ENCODE peak calls at places on chromosomes 7 and 10, in ten cellular contexts. N is heart right ventricle, G is ovary, L is kidney epithelial cell, E is ascending aorta, V is GM06990, M is cardiac muscle cell, P is AG04449, F is neural crest cell, R is NB4. A is an unnamed sample.
A peak's percentile ranks its signal among the peaks of the same experiment; 100 is the strongest.

GRCh38 chr10:102812213-102812876 is 24.9 kb downstream of the CYP17A1 start:
- DNase-seq in N (no peak), G (no peak), L (no peak), E (no peak), V (no peak), M (no peak), P (no peak), F (no peak), R (peak; percentile 97), A (no peak)

GRCh38 chr7:84042110-84042539 is 152.5 kb downstream of the SEMA3A start:
- DNase-seq in N (no peak), G (no peak), L (peak; percentile 64), E (no peak), V (no peak), M (no peak), P (peak; percentile 73), F (no peak), R (no peak), A (no peak)

GRCh38 chr10:124194199-124194824 is 100.9 kb upstream of the CHST15 start:
- DNase-seq in N (no peak), G (no peak), L (no peak), E (no peak), V (no peak), M (no peak), P (no peak), F (no peak), R (no peak), A (no peak)

GRCh38 chr7:116802784-116803183 is 59.6 kb upstream of the CAPZA2 start:
- DNase-seq in N (no peak), G (no peak), L (no peak), E (no peak), V (peak; percentile 3), M (peak; percentile 42), P (no peak), F (peak; percentile 4), R (peak; percentile 61), A (peak; percentile 33)

GRCh38 chr10:93406367-93407145 is 75.6 kb downstream of the MYOF start:
- DNase-seq in N (no peak), G (no peak), L (no peak), E (no peak), V (no peak), M (no peak), P (no peak), F (no peak), R (no peak), A (no peak)

GRCh38 chr7:12638851-12639467 is 48.5 kb upstream of the ARL4A start:
- DNase-seq in N (no peak), G (no peak), L (no peak), E (no peak), V (no peak), M (peak; percentile 38), P (no peak), F (no peak), R (peak; percentile 58), A (peak; percentile 17)

GRCh38 chr7:33118383-33118782 is 9.2 kb upstream of the RP9 start:
- DNase-seq in N (no peak), G (no peak), L (no peak), E (no peak), V (no peak), M (no peak), P (no peak), F (no peak), R (no peak), A (no peak)

GRCh38 chr7:136803028-136803427 is 65.4 kb upstream of the CHRM2 start:
- DNase-seq in N (no peak), G (no peak), L (no peak), E (no peak), V (no peak), M (no peak), P (no peak), F (no peak), R (no peak), A (no peak)

GRCh38 chr7:12941512-12941911 is 254.1 kb downstream of the ARL4A start:
- DNase-seq in N (no peak), G (no peak), L (no peak), E (no peak), V (no peak), M (no peak), P (no peak), F (no peak), R (no peak), A (no peak)

GRCh38 chr10:132487241-132488135 is 50.1 kb upstream of the INPP5A start:
- DNase-seq in N (no peak), G (no peak), L (no peak), E (no peak), V (no peak), M (no peak), P (no peak), F (no peak), R (no peak), A (no peak)

GRCh38 chr10:86155034-86155656 is 211.4 kb downstream of the GRID1 start:
- DNase-seq in N (no peak), G (no peak), L (no peak), E (no peak), V (no peak), M (peak; percentile 38), P (no peak), F (no peak), R (peak; percentile 16), A (no peak)
- TF ChIP-seq CTCF in N (no peak), G (no peak), L (no peak), E (no peak), V (no peak), M (no peak), P (no peak), F (no peak), R (no peak), A (no peak)

DNA sequence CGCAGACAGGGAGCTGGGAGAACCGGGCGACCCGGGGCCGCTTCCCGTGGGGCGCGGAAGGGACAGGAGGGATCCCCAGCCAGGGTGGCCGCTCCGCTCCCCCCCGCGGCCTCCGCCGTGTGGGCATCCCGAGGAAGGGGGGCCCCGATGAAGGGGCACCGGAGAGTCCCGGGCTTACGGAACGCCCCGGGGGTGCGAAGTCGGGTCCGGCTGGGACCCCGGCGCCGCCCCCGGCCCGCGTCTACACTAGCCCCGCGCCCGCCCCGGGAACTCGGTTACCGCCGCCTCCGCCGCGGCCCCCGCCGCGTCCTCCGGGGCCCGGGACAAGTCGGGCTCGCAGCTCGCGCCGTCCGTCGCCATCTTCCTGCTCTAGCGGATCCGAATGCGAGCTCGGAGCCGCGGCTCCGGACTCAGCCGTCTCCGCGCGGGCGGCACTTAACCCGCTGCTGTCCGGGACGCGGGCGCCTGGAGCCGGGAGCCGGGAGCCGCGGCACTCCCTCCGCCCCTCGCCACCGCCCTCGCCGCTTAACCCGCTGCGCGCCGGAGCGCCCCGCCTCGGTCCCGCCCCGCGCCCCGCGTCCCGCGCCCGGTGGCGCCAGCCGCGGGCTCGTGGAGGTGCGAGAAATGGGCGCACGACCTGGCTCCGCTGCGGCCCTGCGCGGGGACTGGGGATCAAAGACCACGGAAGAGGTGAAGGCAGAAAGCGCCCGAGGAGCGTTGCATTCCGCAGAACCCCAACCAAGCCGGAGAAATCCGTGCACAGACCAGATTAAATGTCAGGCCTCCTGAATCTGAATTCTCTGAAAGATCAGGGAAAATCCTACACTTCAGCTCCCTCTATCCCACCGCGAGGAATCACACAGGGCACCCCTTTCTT is at the start of gene CTTNBP2:
- DNase-seq in N (peak; percentile 57), G (peak; percentile 57), L (no peak), E (no peak), V (no peak), M (peak; percentile 89), P (no peak), F (peak; percentile 51), R (no peak), A (peak; percentile 25)
- TF ChIP-seq CTCF in N (no peak), G (no peak), L (no peak), E (no peak), V (no peak), M (peak; percentile 2), P (no peak), F (no peak), R (no peak), A (no peak)

GRCh38 chr10:71968553-71969474 is 4.6 kb downstream of the CHST3 start:
- DNase-seq in N (no peak), G (peak; percentile 42), L (no peak), E (no peak), V (no peak), M (no peak), P (no peak), F (no peak), R (no peak), A (no peak)
- TF ChIP-seq CTCF in N (no peak), G (no peak), L (no peak), E (no peak), V (no peak), M (no peak), P (no peak), F (no peak), R (no peak), A (no peak)

GRCh38 chr7:30770936-30771858 is at the start of gene MINDY4:
- DNase-seq in N (peak; percentile 89), G (peak; percentile 88), L (no peak), E (no peak), V (peak; percentile 79), M (peak; percentile 81), P (no peak), F (peak; percentile 62), R (peak; percentile 70), A (peak; percentile 92)
- TF ChIP-seq CTCF in N (no peak), G (no peak), L (no peak), E (no peak), V (no peak), M (no peak), P (peak; percentile 0), F (peak; percentile 18), R (no peak), A (no peak)

GRCh38 chr10:74047871-74048270 is 50.0 kb downstream of the VCL start:
- DNase-seq in N (no peak), G (no peak), L (no peak), E (no peak), V (no peak), M (no peak), P (no peak), F (no peak), R (peak; percentile 89), A (no peak)
- TF ChIP-seq CTCF in N (no peak), G (no peak), L (no peak), E (no peak), V (no peak), M (no peak), P (no peak), F (no peak), R (no peak), A (no peak)

A was measured in GM10248.